ENCODE peak calls at places on chromosome 22, in ten cellular contexts. A is HuH-7.5; X is posterior cingulate gyrus; T is CD4-positive, alpha-beta T cell; F is MCF 10A; W is epithelial cell of prostate; Q is myocyte; V is NCI-H1092 treated with DMSO at 0.1 percent for 48 hours; J is EL; Y is H1. L is an unnamed sample.

GRCh38 chr22:45608763-45609180 is 62.9 kb upstream of the ATXN10 start:
- DNase-seq in V (no peak), J (peak), X (no peak), A (no peak), Q (peak), Y (no peak), F (peak), W (peak), T (no peak), L (no peak)

GRCh38 chr22:20725987-20726558 is 47.8 kb upstream of the SERPIND1 start:
- DNase-seq in F (no peak), X (no peak), Y (no peak), Q (no peak), T (no peak), W (no peak), J (peak), V (no peak), A (no peak), L (no peak)

GRCh38 chr22:39013923-39014722 is at the start of gene APOBEC3C:
- DNase-seq in X (no peak), V (no peak), A (no peak), T (peak), F (peak), W (peak), Y (peak), Q (peak), J (peak), L (peak)

GRCh38 chr22:37519268-37520195 is at the start of gene CARD10:
- DNase-seq in Y (peak), Q (no peak), T (no peak), A (peak), J (peak), W (no peak), F (peak), V (no peak), X (no peak), L (no peak)

GRCh38 chr22:41739576-41739975 is 40.3 kb downstream of the MEI1 start:
- DNase-seq in J (no peak), V (no peak), A (no peak), X (no peak), T (no peak), W (no peak), Q (no peak), Y (no peak), F (no peak), L (no peak)

GRCh38 chr22:41557401-41558240 is 3.2 kb upstream of the CSDC2 start:
- DNase-seq in X (peak), W (no peak), Q (peak), A (no peak), V (peak), J (peak), F (peak), T (no peak), Y (peak), L (peak)

GRCh38 chr22:35116817-35117216 is 50.9 kb downstream of the ISX start:
- DNase-seq in T (no peak), W (no peak), A (no peak), Q (no peak), J (no peak), X (no peak), Y (no peak), V (no peak), F (no peak), L (no peak)

GRCh38 chr22:37905534-37906363 is at the start of gene MICALL1:
- DNase-seq in F (peak), W (no peak), V (peak), Q (peak), X (peak), T (peak), Y (peak), J (peak), A (peak), L (no peak)

GRCh38 chr22:32864041-32864440 is 62.5 kb downstream of the TIMP3 start:
- DNase-seq in Y (no peak), J (no peak), X (no peak), A (no peak), W (no peak), V (no peak), T (no peak), Q (no peak), F (no peak), L (no peak)

GRCh38 chr22:45009881-45010531 is at the start of gene PHF21B:
- DNase-seq in T (no peak), X (peak), A (no peak), J (peak), Y (peak), Q (peak), F (no peak), V (no peak), W (no peak), L (no peak)

GRCh38 chr22:29408925-29409324 is 20.6 kb upstream of the AP1B1 start:
- DNase-seq in A (no peak), V (no peak), X (no peak), W (no peak), Q (no peak), F (no peak), T (no peak), Y (no peak), J (no peak), L (no peak)

GRCh38 chr22:22110548-22111266 is 128.1 kb upstream of the TOP3B start:
- DNase-seq in Q (peak), F (peak), Y (peak), V (peak), X (peak), A (peak), T (peak), J (peak), W (peak), L (no peak)

GRCh38 chr22:22111267-22111751 is 128.7 kb upstream of the TOP3B start:
- DNase-seq in Y (no peak), Q (peak), A (no peak), F (peak), W (peak), X (no peak), V (no peak), T (no peak), J (peak), L (no peak)

GRCh38 chr22:19175026-19175601 is 3.4 kb downstream of the SLC25A1 start:
- DNase-seq in Y (no peak), X (no peak), Q (no peak), J (no peak), T (no peak), A (no peak), W (no peak), V (no peak), F (peak), L (no peak)

GRCh38 chr22:32565002-32565339 is 90.4 kb downstream of the FBXO7 start:
- DNase-seq in Q (no peak), W (no peak), A (no peak), V (no peak), Y (no peak), F (no peak), T (no peak), X (no peak), J (no peak), L (no peak)

GRCh38 chr22:43226368-43226979 is 39.5 kb upstream of the TTLL12 start:
- DNase-seq in V (no peak), T (no peak), Q (no peak), F (no peak), J (peak), W (no peak), Y (peak), X (no peak), A (no peak), L (no peak)

GRCh38 chr22:48517039-48518030 is 1310.3 kb downstream of the BRD1 start:
- DNase-seq in W (no peak), X (peak), A (no peak), Y (no peak), Q (no peak), F (no peak), T (no peak), J (peak), V (no peak), L (no peak)

L was measured in omental fat pad.